ENCODE peak calls at places on chromosomes 5 and 9, in four cellular contexts. S, F, U and N are unnamed samples.

GRCh38 chr9:18056993-18057369 is 417.0 kb upstream of the ADAMTSL1 start:
- DNase-seq in S (no peak), U (no peak), F (no peak), N (no peak)

GRCh38 chr5:115624994-115625393 is 842 bp downstream of the TMED7 start:
- DNase-seq in S (no peak), F (no peak), U (no peak), N (no peak)

GRCh38 chr9:112174223-112174964 is 703 bp downstream of the SUSD1 start:
- DNase-seq in F (peak; percentile 89), S (peak; percentile 47), U (peak; percentile 55), N (no peak)

GRCh38 chr9:104774831-104775573 is 11.1 kb downstream of the NIPSNAP3B start:
- DNase-seq in F (no peak), U (no peak), S (no peak), N (no peak)

GRCh38 chr5:163496286-163496685 is 9.1 kb upstream of the MAT2B start:
- DNase-seq in U (peak; percentile 63), S (peak; percentile 67), F (no peak), N (no peak)

GRCh38 chr5:36710039-36710438 is 103.6 kb downstream of the SLC1A3 start:
- DNase-seq in U (no peak), S (no peak), F (no peak), N (no peak)

GRCh38 chr5:74372051-74372450 is 268.5 kb downstream of the ENC1 start:
- DNase-seq in S (no peak), U (no peak), F (no peak), N (no peak)

GRCh38 chr9:98087420-98088354 is 31.2 kb downstream of the NANS start:
- DNase-seq in F (peak; percentile 70), S (peak; percentile 41), U (peak; percentile 92), N (peak; percentile 20)

GRCh38 chr9:14962193-14962899 is 52.1 kb upstream of the FREM1 start:
- DNase-seq in U (peak; percentile 36), F (no peak), S (peak; percentile 3), N (no peak)

GRCh38 chr9:115601456-115601855 is 483.5 kb upstream of the TNC start:
- DNase-seq in F (no peak), S (no peak), U (no peak), N (no peak)

GRCh38 chr5:179526978-179527377 is 23.4 kb upstream of the RUFY1 start:
- DNase-seq in S (no peak), F (no peak), U (no peak), N (no peak)

GRCh38 chr5:103901885-103902284 is 339.3 kb upstream of the NUDT12 start:
- DNase-seq in S (no peak), U (no peak), F (no peak), N (no peak)

GRCh38 chr5:64759960-64760695 is 8.4 kb downstream of the SREK1IP1 start:
- DNase-seq in U (no peak), S (no peak), F (no peak), N (no peak)

GRCh38 chr5:141420855-141421488 is at the start of gene PCDHGA11:
- DNase-seq in S (peak; percentile 77), U (peak; percentile 73), F (peak; percentile 43), N (peak; percentile 36)

GRCh38 chr5:141413540-141414069 is 818 bp downstream of the PCDHGA10 start:
- DNase-seq in S (no peak), F (peak; percentile 27), U (no peak), N (no peak)

GRCh38 chr5:141421489-141421855 is 621 bp downstream of the PCDHGA11 start:
- DNase-seq in U (no peak), F (no peak), S (no peak), N (no peak)

GRCh38 chr5:141422742-141423291 is 2.0 kb downstream of the PCDHGA11 start:
- DNase-seq in U (no peak), F (no peak), S (no peak), N (no peak)

DNA sequence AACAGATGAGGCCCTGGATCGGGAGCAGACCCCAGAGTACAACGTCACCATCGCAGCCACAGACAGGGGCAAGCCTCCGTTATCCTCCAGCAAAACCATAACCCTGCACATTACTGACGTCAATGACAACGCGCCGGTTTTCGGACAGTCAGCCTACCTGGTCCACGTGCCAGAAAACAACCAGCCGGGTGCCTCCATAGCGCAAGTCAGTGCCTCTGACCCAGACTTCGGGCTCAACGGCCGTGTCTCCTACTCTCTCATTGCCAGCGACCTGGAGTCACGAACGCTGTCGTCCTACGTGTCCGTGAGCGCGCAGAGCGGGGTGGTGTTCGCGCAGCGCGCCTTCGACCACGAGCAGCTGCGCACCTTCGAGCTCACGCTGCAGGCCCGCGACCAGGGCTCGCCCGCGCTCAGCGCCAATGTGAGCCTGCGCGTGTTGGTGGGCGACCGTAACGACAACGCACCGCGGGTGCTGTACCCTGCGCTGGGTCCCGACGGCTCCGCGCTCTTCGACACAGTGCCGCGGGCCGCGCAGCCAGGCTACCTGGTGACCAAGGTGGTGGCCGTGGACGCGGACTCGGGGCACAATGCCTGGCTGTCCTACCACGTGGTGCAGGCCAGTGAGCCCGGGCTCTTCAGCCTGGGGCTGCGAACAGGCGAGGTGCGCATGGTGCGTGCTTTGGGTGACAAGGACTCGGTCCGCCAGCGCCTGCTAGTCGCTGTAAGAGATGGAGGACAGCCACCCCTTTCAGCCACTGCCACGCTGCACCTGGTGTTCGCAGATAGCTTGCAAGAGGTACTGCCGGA is 1.6 kb upstream of the PCDHGA11 start:
- DNase-seq in U (no peak), S (no peak), F (peak; percentile 46), N (no peak)
- H3K4me3 ChIP-seq in U (no peak overlapping the region), S (no peak overlapping the region), F (no peak overlapping the region), N (no peak overlapping the region)

GRCh38 chr9:5516453-5517220 is 6.3 kb downstream of the PDCD1LG2 start:
- DNase-seq in S (no peak), F (no peak), U (no peak), N (no peak)
- H3K4me3 ChIP-seq in S (no peak overlapping the region), F (no peak overlapping the region), U (no peak overlapping the region), N (no peak overlapping the region)

GRCh38 chr5:113759505-113760145 is 246.1 kb downstream of the YTHDC2 start:
- DNase-seq in S (no peak), U (no peak), F (no peak), N (no peak)
- H3K4me3 ChIP-seq in S (no peak overlapping the region), U (no peak overlapping the region), F (no peak overlapping the region), N (no peak overlapping the region)

DNA sequence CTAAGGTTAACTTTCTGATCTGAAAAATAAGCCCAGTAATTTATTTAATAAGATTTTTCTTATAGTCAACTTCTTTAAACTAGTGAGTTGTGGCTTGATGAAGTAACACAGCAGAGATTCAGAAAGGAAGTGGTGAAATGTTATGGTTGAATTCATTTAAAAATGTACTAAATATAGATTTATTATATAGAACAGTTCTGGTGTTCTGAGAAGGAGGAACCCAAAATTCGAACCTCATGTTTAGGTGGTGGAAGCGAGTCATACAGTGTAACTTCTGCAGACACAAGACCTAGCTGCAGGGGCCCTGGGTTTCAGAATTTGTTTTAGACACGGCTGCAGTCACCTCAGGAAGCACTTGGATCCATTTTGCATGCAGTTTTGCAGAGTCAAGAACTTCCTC is 188.2 kb downstream of the TRIO start:
- DNase-seq in U (no peak), S (no peak), F (no peak), N (no peak)
- H3K4me3 ChIP-seq in U (no peak overlapping the region), S (no peak overlapping the region), F (no peak overlapping the region), N (no peak overlapping the region)